ENCODE peak calls at places on chromosomes 1 and 21, in four cellular contexts. M is NCI-H1694, U is T-helper 9 cell, B is posterior cingulate gyrus. Y is an unnamed sample.

GRCh38 chr21:33078907-33079582 is 9.1 kb downstream of the OLIG1 start:
- DNase-seq in M (no peak), U (no peak), B (peak; percentile 73), Y (no peak)

GRCh38 chr21:45528028-45528705 is 14.1 kb downstream of the SLC19A1 start:
- DNase-seq in M (no peak), U (no peak), B (no peak), Y (no peak)

GRCh38 chr1:39270368-39270767 is 65.9 kb downstream of the MACF1 start:
- DNase-seq in M (no peak), U (no peak), B (no peak), Y (no peak)

GRCh38 chr1:26405281-26405915 is 5.2 kb upstream of the LIN28A start:
- DNase-seq in M (no peak), U (no peak), B (no peak), Y (no peak)

GRCh38 chr1:117260761-117261462 is 50.2 kb upstream of the VTCN1 start:
- DNase-seq in M (no peak), U (no peak), B (no peak), Y (no peak)

GRCh38 chr1:25561426-25562100 is 18.2 kb downstream of the LDLRAP1 start:
- DNase-seq in M (no peak), U (no peak), B (no peak), Y (no peak)

GRCh38 chr1:214552174-214552608 is 789 bp upstream of the PTPN14 start:
- DNase-seq in M (peak; percentile 28), U (no peak), B (peak; percentile 11), Y (no peak)

GRCh38 chr1:94936861-94937620 is 10.1 kb upstream of the CNN3 start:
- DNase-seq in M (no peak), U (no peak), B (no peak), Y (no peak)

GRCh38 chr1:27122652-27123051 is 32.3 kb downstream of the SLC9A1 start:
- DNase-seq in M (no peak), U (no peak), B (no peak), Y (no peak)

GRCh38 chr1:157517026-157517425 is 35.3 kb downstream of the FCRL5 start:
- DNase-seq in M (no peak), U (no peak), B (no peak), Y (no peak)

GRCh38 chr1:77459881-77460280 is 178.1 kb downstream of the AK5 start:
- DNase-seq in M (no peak), U (no peak), B (no peak), Y (no peak)

GRCh38 chr1:248631354-248632041 is 3.4 kb downstream of the OR2T11 start:
- DNase-seq in M (no peak), U (no peak), B (no peak), Y (no peak)

GRCh38 chr1:115507256-115507589 is 134.5 kb upstream of the VANGL1 start:
- DNase-seq in M (peak; percentile 5), U (no peak), B (no peak), Y (no peak)

GRCh38 chr1:192445849-192446489 is 129.2 kb downstream of the RGS21 start:
- DNase-seq in M (peak; percentile 29), U (peak; percentile 57), B (peak; percentile 52), Y (peak; percentile 8)

GRCh38 chr1:188128761-188129160 is 1300.0 kb downstream of the PLA2G4A start:
- DNase-seq in M (no peak), U (no peak), B (no peak), Y (no peak)

GRCh38 chr1:54952950-54953718 is 27.3 kb upstream of the TMEM61 start:
- DNase-seq in M (no peak), U (no peak), B (no peak), Y (no peak)

GRCh38 chr1:205332015-205332791 is 10.7 kb upstream of the NUAK2 start:
- DNase-seq in M (no peak), U (no peak), B (no peak), Y (no peak)

GRCh38 chr1:57058652-57059501 is 93.1 kb upstream of the C8B start:
- DNase-seq in M (no peak), U (no peak), B (no peak), Y (no peak)

GRCh38 chr1:187755536-187755935 is 926.8 kb downstream of the PLA2G4A start:
- DNase-seq in M (no peak), U (no peak), B (no peak), Y (no peak)

GRCh38 chr21:42722808-42723470 is 69.5 kb downstream of the PDE9A start:
- DNase-seq in M (no peak), U (no peak), B (no peak), Y (no peak)

GRCh38 chr1:10544239-10544638 is 69.5 kb downstream of the PEX14 start:
- DNase-seq in M (no peak), U (no peak), B (no peak), Y (no peak)

GRCh38 chr1:48610628-48611542 is 138.9 kb upstream of the SPATA6 start:
- DNase-seq in M (peak; percentile 16), U (no peak), B (peak; percentile 39), Y (no peak)

GRCh38 chr1:51901151-51901550 is 22.6 kb upstream of the NRDC start:
- DNase-seq in M (no peak), U (no peak), B (no peak), Y (no peak)

GRCh38 chr1:184506501-184506900 is 119.7 kb downstream of the C1orf21 start:
- DNase-seq in M (no peak), U (no peak), B (no peak), Y (no peak)

GRCh38 chr1:27787895-27788294 is 14.9 kb downstream of the STX12 start:
- DNase-seq in M (no peak), U (no peak), B (no peak), Y (no peak)